ENCODE peak calls at places on chromosomes 1 and 21, in four cellular contexts. V is fibroblast of the aortic adventitia, R is transverse colon, Z is kidney epithelial cell. T is an unnamed sample.

GRCh38 chr1:59718989-59719360 is 95.8 kb upstream of the HOOK1 start:
- DNase-seq in R (no peak), V (no peak), Z (no peak), T (no peak)

GRCh38 chr1:240091614-240092300 is at the start of gene FMN2:
- DNase-seq in Z (no peak), V (peak), R (peak), T (no peak)

GRCh38 chr1:43565600-43566360 is 35.1 kb downstream of the PTPRF start:
- DNase-seq in V (peak), R (peak), Z (no peak), T (no peak)

GRCh38 chr21:44275041-44275440 is 10.6 kb upstream of the AIRE start:
- DNase-seq in Z (no peak), V (no peak), R (no peak), T (no peak)

GRCh38 chr1:237759371-237759770 is 131.4 kb downstream of the ZP4 start:
- DNase-seq in V (no peak), Z (peak), R (no peak), T (no peak)

GRCh38 chr1:181257117-181257516 is 168.6 kb downstream of the IER5 start:
- DNase-seq in V (no peak), Z (no peak), R (no peak), T (no peak)

GRCh38 chr1:223702735-223703667 is 9.3 kb upstream of the CAPN2 start:
- DNase-seq in Z (no peak), R (no peak), V (no peak), T (no peak)

GRCh38 chr1:203172184-203173115 is 3.2 kb downstream of the MYBPH start:
- DNase-seq in R (peak), Z (no peak), V (peak), T (no peak)

GRCh38 chr1:228082975-228083870 is 715 bp downstream of the ARF1 start:
- DNase-seq in V (peak), R (peak), Z (no peak), T (no peak)

GRCh38 chr1:174005032-174005431 is 17.1 kb downstream of the RC3H1 start:
- DNase-seq in V (peak), Z (no peak), R (no peak), T (no peak)

GRCh38 chr21:29145837-29146453 is 15.5 kb downstream of the MAP3K7CL start:
- DNase-seq in R (no peak), Z (no peak), V (no peak), T (no peak)
- H3K4me3 ChIP-seq in R (no peak), Z (no peak), V (no peak), T (no peak)

GRCh38 chr1:192088496-192088895 is 69.8 kb upstream of the RGS18 start:
- DNase-seq in V (no peak), Z (no peak), R (no peak), T (no peak)

GRCh38 chr1:192080671-192081070 is 77.6 kb upstream of the RGS18 start:
- DNase-seq in Z (no peak), V (no peak), R (no peak), T (no peak)

GRCh38 chr1:192087334-192087733 is 70.9 kb upstream of the RGS18 start:
- DNase-seq in V (no peak), Z (no peak), R (no peak), T (no peak)

GRCh38 chr1:192086643-192087042 is 71.6 kb upstream of the RGS18 start:
- DNase-seq in V (no peak), Z (no peak), R (no peak), T (no peak)
- H3K4me3 ChIP-seq in V (no peak), Z (no peak), R (no peak), T (no peak)

DNA sequence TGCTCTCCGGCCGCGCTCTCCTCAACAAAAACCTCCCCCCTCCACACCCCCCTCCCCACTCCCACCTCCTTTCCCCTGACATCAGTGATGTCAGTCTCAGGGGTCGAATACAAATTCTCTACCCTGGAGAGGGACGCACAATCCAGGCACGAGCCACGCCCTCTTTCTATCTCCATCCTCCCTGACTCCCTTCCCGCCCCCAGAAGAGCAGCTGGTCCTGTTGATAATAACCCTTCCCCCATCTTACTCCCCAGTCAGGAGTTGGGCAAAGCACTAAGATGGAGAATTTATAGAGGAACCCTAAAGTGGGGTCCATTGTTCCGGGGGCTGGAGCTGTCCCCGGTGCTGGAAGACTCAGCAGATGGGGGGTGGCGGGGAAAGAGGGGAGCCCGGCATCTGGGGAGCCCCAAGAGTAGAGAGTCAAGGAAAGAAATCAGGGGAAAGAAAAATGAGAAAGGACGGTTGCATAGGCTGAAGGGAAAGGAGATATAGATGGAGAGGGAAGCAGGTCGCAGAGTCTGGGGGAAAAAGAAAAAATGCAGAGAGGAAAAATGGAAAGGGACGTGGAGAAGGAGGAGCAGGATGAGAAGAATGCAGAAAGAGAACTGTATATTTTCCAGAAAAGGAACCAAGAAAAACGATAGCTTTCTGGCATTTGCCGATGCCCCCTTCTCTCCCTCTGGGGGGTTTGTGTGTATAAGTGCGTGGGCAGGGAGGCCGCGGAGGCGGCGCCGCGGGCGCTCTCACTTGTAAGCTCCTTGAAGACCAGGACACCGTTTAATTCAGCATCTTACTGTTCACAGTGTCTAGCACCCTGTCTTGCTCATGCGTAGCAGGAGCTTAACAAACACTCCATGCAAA is at the start of gene CELF3:
- DNase-seq in Z (no peak), R (no peak), V (peak), T (no peak)
- H3K4me3 ChIP-seq in Z (no peak), R (no peak), V (no peak), T (no peak)

GRCh38 chr1:226797151-226797550 is 58.1 kb upstream of the ITPKB start:
- DNase-seq in R (no peak), V (no peak), Z (no peak), T (no peak)

GRCh38 chr1:226804907-226805759 is 65.3 kb upstream of the PSEN2 start:
- DNase-seq in R (no peak), V (no peak), Z (no peak), T (no peak)

GRCh38 chr1:226800763-226801380 is 61.8 kb upstream of the ITPKB start:
- DNase-seq in V (no peak), R (no peak), Z (no peak), T (no peak)

GRCh38 chr1:226798427-226799411 is 59.6 kb upstream of the ITPKB start:
- DNase-seq in R (peak), Z (no peak), V (no peak), T (no peak)

DNA sequence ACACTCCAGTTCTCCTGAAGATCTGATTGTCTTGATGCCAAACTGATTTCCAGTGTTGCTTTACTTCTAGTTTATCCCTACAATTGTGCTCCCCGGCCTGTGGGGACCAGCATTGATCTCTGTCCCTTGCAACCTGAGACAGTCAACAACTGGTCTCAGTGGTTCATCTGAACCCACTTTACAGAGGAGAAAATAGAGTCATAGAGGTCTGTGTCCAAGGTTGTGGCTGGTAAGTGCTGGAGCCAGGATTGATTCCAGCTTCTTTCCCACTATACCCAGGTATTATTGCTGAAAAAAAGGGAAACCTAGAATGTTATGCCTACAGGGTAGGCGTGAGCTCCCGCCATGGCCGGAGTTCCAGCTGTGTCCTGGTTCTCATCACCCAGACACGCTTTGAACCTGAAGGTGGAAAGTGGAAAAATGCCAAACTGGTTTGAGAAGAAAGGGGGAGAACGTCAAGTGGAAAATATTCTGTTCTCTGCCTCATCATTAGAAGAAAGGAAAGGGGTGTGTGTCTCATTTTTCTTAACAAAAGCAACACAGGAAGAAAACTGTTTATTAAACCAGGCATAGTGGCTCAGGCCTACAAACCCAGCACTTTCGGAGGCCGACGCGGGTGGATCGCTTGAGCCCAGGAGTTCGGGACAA is 60.7 kb upstream of the ITPKB start:
- DNase-seq in Z (no peak), V (no peak), R (peak), T (no peak)
- H3K4me3 ChIP-seq in Z (no peak), V (no peak), R (no peak), T (no peak)

DNA sequence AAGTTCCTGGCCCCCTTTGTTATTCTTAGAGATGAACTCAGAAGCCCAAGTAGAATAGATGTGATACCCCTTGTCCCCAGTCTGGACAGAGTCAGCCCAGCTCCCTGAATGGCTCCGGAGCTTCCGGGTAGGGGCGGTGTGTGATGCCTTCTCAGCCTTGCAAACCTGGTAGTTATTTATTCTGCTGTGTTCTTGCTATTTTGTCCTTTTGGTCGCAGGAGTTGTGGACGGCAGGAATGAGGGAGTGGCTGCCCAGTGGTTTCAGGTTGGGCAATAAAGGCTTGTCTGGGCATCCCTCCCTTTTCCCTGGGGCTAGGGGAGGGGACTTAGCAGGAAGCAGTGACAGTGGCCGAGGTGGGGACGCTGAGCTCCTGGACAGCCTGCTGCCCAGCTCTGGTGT is 2.8 kb downstream of the PTPRU start:
- DNase-seq in V (no peak), R (no peak), Z (peak), T (no peak)
- H3K4me3 ChIP-seq in V (no peak), R (no peak), Z (no peak), T (no peak)

T was measured in AG04449.